ENCODE peak calls at places on chromosomes 7 and 10, in six cellular contexts. S is stomach, T is fibroblast of the aortic adventitia, I is left ventricle myocardium inferior, Z is B cell, U is PC-3. N is an unnamed sample.

GRCh38 chr7:134954197-134955082 is 31.9 kb upstream of the AGBL3 start:
- DNase-seq in S (no peak), U (peak; percentile 50), T (peak; percentile 70), Z (no peak), I (no peak), N (peak; percentile 42)

GRCh38 chr10:17199351-17199804 is 2.1 kb downstream of the TRDMT1 start:
- DNase-seq in I (no peak), T (peak; percentile 73), U (peak; percentile 38), Z (no peak), S (no peak), N (no peak)

GRCh38 chr7:55299273-55299967 is 65.7 kb upstream of the LANCL2 start:
- DNase-seq in Z (no peak), I (no peak), S (no peak), U (no peak), T (no peak), N (no peak)

GRCh38 chr10:126247454-126247975 is 140.8 kb downstream of the ADAM12 start:
- DNase-seq in T (peak; percentile 100), I (peak; percentile 63), S (peak; percentile 32), U (peak; percentile 94), Z (no peak), N (no peak)

GRCh38 chr7:152711444-152711944 is 35.6 kb upstream of the XRCC2 start:
- DNase-seq in T (no peak), Z (no peak), S (no peak), I (no peak), U (peak; percentile 92), N (no peak)

GRCh38 chr10:3786295-3786981 is 1.4 kb upstream of the KLF6 start:
- DNase-seq in U (no peak), I (no peak), T (no peak), Z (no peak), S (no peak), N (no peak)

GRCh38 chr7:47685712-47686376 is 103.9 kb upstream of the TNS3 start:
- DNase-seq in U (no peak), S (no peak), Z (no peak), T (peak; percentile 16), I (no peak), N (no peak)

GRCh38 chr7:21193895-21194294 is 234.0 kb upstream of the SP4 start:
- DNase-seq in U (no peak), I (no peak), S (no peak), Z (no peak), T (no peak), N (no peak)

GRCh38 chr7:101232141-101232821 is 5.3 kb downstream of the CLDN15 start:
- DNase-seq in T (no peak), S (peak; percentile 80), I (no peak), Z (peak; percentile 30), U (peak; percentile 68), N (no peak)

GRCh38 chr7:148153611-148154010 is 437.0 kb upstream of the C7orf33 start:
- DNase-seq in S (peak; percentile 93), I (peak; percentile 81), T (no peak), U (no peak), Z (no peak), N (no peak)

GRCh38 chr10:30219977-30220751 is 128.9 kb downstream of the MTPAP start:
- DNase-seq in I (no peak), U (no peak), Z (no peak), T (no peak), S (no peak), N (no peak)

GRCh38 chr7:158561659-158562058 is 26.0 kb downstream of the PTPRN2 start:
- DNase-seq in Z (no peak), T (no peak), U (no peak), I (no peak), S (no peak), N (no peak)

GRCh38 chr10:118698421-118698820 is 56.3 kb downstream of the CACUL1 start:
- DNase-seq in U (peak; percentile 39), I (no peak), Z (no peak), S (peak; percentile 36), T (peak; percentile 41), N (peak; percentile 41)

GRCh38 chr7:16484453-16485158 is 19.1 kb upstream of the SOSTDC1 start:
- DNase-seq in Z (no peak), T (peak; percentile 23), U (peak; percentile 94), I (no peak), S (no peak), N (no peak)

GRCh38 chr7:123975049-123975448 is 50.0 kb downstream of the SPAM1 start:
- DNase-seq in S (no peak), U (no peak), T (no peak), Z (no peak), I (no peak), N (no peak)

GRCh38 chr7:71132521-71133231 is 732 bp downstream of the GALNT17 start:
- DNase-seq in I (peak; percentile 18), S (no peak), T (no peak), Z (no peak), U (no peak), N (no peak)
- TF ChIP-seq CTCF in I (no peak), S (no peak), T (no peak), Z (no peak), U (no peak), N (no peak)

DNA sequence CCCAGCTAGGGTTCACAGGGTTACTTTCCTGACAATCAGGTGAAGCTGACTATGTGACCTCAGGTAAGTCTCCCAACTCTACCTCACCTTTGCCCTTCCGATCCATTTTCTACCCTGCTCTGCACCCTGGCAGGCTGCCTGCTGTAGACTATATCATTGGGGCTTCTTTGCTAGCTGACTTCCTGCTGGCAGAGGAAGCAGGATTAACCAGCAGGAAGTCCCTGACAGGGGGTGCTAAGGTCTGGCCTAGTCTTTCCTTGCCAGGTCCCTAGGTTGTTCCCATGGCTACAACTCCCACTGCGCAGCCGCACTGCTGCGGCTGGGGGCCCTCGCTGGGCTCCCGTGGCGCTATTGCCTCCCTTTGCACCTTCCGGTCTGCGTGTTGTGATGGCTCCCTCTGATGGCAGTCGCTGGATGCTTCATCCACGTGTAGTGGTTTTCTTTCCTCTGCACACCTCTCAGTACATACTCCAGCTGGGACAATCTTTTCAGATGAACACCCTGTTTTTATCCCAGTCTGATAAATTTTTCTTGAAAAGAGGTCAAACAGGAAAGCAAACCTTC is 365.9 kb downstream of the REEP3 start:
- DNase-seq in I (no peak), S (no peak), Z (no peak), T (no peak), U (no peak), N (no peak)
- TF ChIP-seq CTCF in I (no peak), S (no peak), Z (no peak), T (no peak), U (no peak), N (no peak)

GRCh38 chr10:66284621-66285020 is 641.2 kb upstream of the LRRTM3 start:
- DNase-seq in S (no peak), I (no peak), T (no peak), U (no peak), Z (no peak), N (no peak)
- TF ChIP-seq CTCF in S (no peak), I (no peak), T (no peak), U (no peak), Z (no peak), N (no peak)

GRCh38 chr7:42833411-42833810 is 78.5 kb downstream of the C7orf25 start:
- DNase-seq in U (no peak), Z (no peak), T (no peak), I (no peak), S (no peak), N (no peak)

GRCh38 chr7:42831953-42832522 is 79.8 kb downstream of the C7orf25 start:
- DNase-seq in U (no peak), S (no peak), T (peak; percentile 4), I (no peak), Z (no peak), N (no peak)

GRCh38 chr7:42832672-42833071 is 79.2 kb downstream of the C7orf25 start:
- DNase-seq in S (no peak), T (peak; percentile 16), I (no peak), U (peak; percentile 60), Z (no peak), N (no peak)

GRCh38 chr7:42831051-42831952 is 80.6 kb downstream of the C7orf25 start:
- DNase-seq in Z (no peak), U (peak; percentile 70), T (peak; percentile 67), I (peak; percentile 17), S (peak; percentile 52), N (no peak)
- TF ChIP-seq CTCF in Z (no peak), U (peak; percentile 87), T (peak; percentile 82), I (peak; percentile 75), S (peak; percentile 52), N (peak; percentile 32)

GRCh38 chr10:28679941-28680752 is 2.8 kb downstream of the BAMBI start:
- DNase-seq in I (no peak), T (peak; percentile 11), U (peak; percentile 50), S (no peak), Z (no peak), N (no peak)
- TF ChIP-seq CTCF in I (peak; percentile 56), T (peak; percentile 15), U (peak; percentile 40), S (no peak), Z (peak; percentile 27), N (peak; percentile 26)

DNA sequence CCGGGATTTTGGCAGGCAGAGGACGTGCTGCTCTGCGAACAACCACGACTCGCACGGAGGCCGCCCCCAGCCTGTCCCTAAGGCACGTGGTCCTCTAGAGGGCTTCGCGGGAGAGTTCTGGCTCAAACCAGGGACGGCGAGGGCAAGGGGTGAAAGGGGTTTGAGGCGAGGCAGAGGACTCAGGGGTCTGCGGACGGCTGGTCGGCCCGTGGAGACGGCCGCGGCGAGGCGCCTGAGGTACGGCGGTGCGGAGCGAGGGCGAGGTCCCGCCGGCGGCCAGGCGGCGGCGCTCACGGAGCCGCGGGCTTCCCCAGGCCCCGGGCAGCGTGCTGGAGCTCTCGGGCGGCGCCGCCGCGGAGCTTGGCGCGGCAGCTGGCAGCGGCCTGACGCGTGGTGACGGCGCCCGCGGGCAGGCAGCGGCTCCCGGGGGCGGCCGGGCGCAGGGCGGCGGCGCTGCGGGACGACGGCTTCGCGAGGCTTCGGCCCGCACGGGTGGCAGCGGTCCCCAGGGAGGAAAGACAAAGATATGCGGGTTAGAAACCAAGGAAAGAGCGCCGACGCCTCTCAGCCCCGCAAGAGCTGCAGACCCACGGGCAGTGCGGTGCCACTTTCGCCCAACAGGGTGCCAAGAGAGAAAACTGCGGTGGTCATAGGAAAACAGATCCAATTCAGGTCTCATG is 44.8 kb downstream of the ZNF800 start:
- DNase-seq in I (peak; percentile 64), T (peak; percentile 43), U (peak; percentile 38), Z (peak; percentile 93), S (peak; percentile 81), N (peak; percentile 87)
- TF ChIP-seq CTCF in I (peak; percentile 64), T (peak; percentile 47), U (peak; percentile 9), Z (peak; percentile 61), S (peak; percentile 74), N (peak; percentile 91)

DNA sequence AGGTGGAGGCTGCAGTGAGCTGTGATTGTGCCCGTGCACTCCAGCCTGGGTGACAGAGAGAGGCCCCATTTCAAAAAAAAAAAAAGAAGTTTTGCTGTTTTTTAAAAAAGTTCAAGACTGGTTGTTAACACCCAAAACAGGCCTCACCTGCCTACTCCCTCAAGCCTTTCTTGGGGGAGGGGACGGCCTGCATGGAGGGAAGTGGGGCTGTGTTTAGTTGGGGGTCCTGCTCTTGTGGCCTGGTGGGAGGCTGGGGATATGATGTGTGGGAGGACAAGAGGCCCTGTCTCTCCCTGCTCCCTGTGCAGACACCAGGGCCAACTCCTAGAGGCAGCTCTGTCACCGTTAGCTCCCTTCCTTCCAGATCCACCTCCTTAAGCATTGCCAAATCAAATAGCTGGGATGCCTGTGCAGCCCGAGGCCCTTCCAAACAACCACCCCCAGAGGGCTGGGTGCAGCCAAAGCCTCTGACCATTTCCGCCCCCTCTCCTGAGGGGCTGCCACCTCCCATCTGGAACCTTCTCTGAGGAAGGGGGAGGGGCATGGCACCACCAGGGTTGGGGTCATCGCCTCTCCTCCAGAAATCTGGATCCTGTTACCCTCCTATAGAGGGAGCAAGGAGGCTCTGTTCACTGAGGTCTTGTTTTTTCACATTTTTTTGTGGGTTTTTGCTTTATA is 32.9 kb upstream of the ANKRD2 start:
- DNase-seq in T (peak; percentile 94), U (peak; percentile 20), I (no peak), Z (no peak), S (no peak), N (no peak)
- TF ChIP-seq CTCF in T (peak; percentile 62), U (peak; percentile 15), I (peak; percentile 21), Z (no peak), S (no peak), N (no peak)

GRCh38 chr10:46541017-46541661 is 15.3 kb downstream of the GPRIN2 start:
- DNase-seq in Z (peak; percentile 42), I (peak; percentile 37), S (peak; percentile 69), T (no peak), U (no peak), N (no peak)
- TF ChIP-seq CTCF in Z (no peak), I (peak; percentile 57), S (peak; percentile 26), T (peak; percentile 30), U (no peak), N (no peak)